ENCODE peak calls at places on chromosomes 5 and 9, in eight cellular contexts. F is transverse colon, W is HepG2, O is ovary, D is tibial nerve, J is A549, U is K562, P is suprapubic skin. Z is an unnamed sample.

GRCh38 chr9:69615880-69616279 is 56.3 kb downstream of the APBA1 start:
- DNase-seq in J (no peak), U (no peak), F (no peak), W (no peak), P (no peak), O (no peak), D (no peak), Z (no peak)

GRCh38 chr5:82356808-82357671 is 78.9 kb upstream of the RPS23 start:
- DNase-seq in U (peak), D (peak), F (peak), J (peak), W (peak), O (peak), P (peak), Z (peak)

GRCh38 chr5:7679663-7680062 is 171.3 kb downstream of the CFAP90 start:
- DNase-seq in U (no peak), D (no peak), F (no peak), J (no peak), W (no peak), O (no peak), P (no peak), Z (no peak)

GRCh38 chr5:87924451-87924850 is 344.2 kb downstream of the TMEM161B start:
- DNase-seq in P (no peak), D (no peak), J (peak), F (no peak), O (no peak), W (peak), U (no peak), Z (no peak)

GRCh38 chr5:40716000-40716399 is 36.3 kb downstream of the PTGER4 start:
- DNase-seq in W (no peak), O (no peak), F (no peak), P (no peak), U (no peak), J (peak), D (no peak), Z (no peak)

GRCh38 chr9:77194423-77194822 is 17.1 kb downstream of the VPS13A start:
- DNase-seq in D (no peak), U (no peak), W (no peak), P (no peak), F (no peak), J (no peak), O (no peak), Z (no peak)

GRCh38 chr9:36623280-36623679 is 50.6 kb downstream of the MELK start:
- DNase-seq in U (no peak), O (no peak), D (no peak), F (no peak), W (no peak), P (no peak), J (no peak), Z (no peak)

GRCh38 chr5:102811962-102812361 is 56.9 kb downstream of the PAM start:
- DNase-seq in U (no peak), W (no peak), F (no peak), J (peak), P (no peak), D (no peak), O (no peak), Z (no peak)

GRCh38 chr9:88691811-88692210 is 156.8 kb downstream of the NXNL2 start:
- DNase-seq in D (no peak), W (no peak), F (no peak), P (no peak), O (no peak), J (no peak), U (no peak), Z (no peak)

GRCh38 chr9:137054932-137055384 is 1.1 kb upstream of the ENTPD2 start:
- DNase-seq in J (no peak), O (no peak), W (peak), D (no peak), U (no peak), P (no peak), F (no peak), Z (no peak)

GRCh38 chr9:137056739-137057407 is 3.0 kb upstream of the ENTPD2 start:
- DNase-seq in P (no peak), J (peak), W (peak), D (no peak), U (no peak), O (no peak), F (peak), Z (no peak)

GRCh38 chr9:137053944-137054931 is at the start of gene ENTPD2:
- DNase-seq in P (no peak), U (peak), O (no peak), D (no peak), F (peak), J (no peak), W (peak), Z (no peak)

GRCh38 chr9:137057545-137057944 is 3.7 kb upstream of the ENTPD2 start:
- DNase-seq in U (no peak), J (no peak), D (no peak), W (no peak), P (no peak), F (no peak), O (no peak), Z (no peak)

DNA sequence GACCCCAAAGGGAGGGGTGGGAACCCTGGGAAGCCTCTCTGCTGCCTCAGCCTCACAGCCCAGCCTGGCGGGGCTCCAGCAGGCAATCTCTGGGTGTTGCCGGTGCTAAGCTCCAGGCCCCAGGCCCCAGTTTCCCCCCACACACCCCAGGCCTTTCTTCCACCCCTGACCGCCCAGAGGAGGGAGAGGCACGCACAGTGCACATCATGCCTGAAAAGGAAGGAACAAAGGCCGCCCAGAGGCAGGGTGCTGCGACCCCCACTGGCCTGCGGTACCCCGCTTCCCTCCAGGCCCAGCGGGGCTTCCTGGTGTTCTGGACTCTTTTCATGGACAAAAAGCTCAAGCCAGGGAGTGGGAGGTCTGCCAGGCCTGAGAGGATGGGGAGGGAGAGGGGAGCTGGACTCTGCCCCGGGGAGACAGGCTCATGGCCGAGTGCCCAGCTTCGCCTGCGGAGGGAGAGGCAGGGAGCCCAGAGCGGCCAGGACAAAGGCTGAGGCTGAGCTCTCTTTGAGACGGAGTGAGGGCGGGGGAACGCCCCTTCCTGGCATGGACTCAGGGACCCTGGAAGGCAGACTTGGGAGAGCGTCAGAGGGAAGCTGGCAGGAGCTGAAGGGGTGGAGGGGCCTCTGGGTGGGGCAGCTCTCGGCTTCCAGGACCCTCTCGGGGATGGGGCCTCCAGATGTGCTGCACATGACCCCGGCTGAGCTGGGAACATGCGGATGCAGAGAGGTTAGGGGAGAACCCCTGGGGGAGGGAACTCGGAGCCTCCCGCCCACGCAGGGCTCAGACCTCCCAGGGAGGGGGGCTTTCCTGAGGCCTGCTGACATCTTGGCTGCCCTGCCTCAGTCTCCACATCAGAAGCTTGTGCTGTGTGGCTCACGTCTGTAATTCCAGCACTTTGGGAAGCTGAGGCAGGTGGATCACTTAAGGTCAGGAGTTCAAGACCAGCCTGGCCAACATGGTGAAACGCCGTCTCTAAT is 1.8 kb upstream of the ENTPD2 start:
- DNase-seq in F (peak), J (peak), P (no peak), D (peak), U (no peak), O (peak), W (peak), Z (peak)
- TF ChIP-seq EP300 in F (no peak), J (no peak), P (no peak), D (peak), U (no peak), O (no peak), W (no peak), Z (no peak)

GRCh38 chr5:125785407-125785806 is 637.8 kb upstream of the GRAMD2B start:
- DNase-seq in D (no peak), W (no peak), O (no peak), F (no peak), J (no peak), P (no peak), U (no peak), Z (no peak)

GRCh38 chr5:125786021-125786420 is 637.2 kb upstream of the GRAMD2B start:
- DNase-seq in W (no peak), J (no peak), F (no peak), P (no peak), D (no peak), O (no peak), U (no peak), Z (no peak)
- TF ChIP-seq EP300 in W (no peak), J (no peak), F (no peak), P (no peak), D (no peak), O (no peak), U (no peak), Z (no peak)

DNA sequence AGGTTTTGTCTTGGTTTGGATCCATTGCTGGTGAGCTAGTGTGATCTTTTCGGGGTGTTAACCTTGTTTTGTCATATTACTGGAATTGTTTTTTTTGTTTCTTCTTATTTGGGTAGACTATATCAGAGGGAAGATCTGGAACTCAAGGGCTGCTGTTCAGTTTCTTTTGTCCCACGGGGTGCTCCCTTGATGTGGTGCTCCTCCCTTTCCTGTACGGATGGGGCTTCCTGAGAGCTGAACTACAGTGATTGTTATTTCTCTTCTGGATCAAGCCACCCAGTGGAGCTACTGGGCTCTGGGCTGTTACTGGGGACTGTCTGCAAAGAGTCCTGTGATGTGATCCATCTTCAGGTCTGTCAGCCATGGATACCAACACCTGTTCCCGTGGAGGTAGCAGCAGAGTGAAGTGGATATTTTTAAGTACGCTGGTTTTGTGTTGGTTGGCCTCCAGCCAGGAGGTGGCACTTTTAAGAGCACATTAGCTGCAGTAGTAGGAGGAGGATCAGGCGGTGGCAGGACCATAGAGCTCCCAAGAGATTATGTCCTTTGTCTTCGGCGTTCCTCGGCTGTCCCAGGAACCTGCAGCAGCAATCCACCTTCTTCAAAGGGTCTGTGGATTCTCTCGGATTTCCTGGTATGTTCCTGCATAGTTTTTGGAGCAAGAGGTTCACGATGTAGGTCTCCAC is 27.2 kb downstream of the SCAMP1 start:
- DNase-seq in U (no peak), W (no peak), D (no peak), F (no peak), O (no peak), J (no peak), P (no peak), Z (no peak)
- TF ChIP-seq EP300 in U (no peak), W (no peak), D (no peak), F (no peak), O (no peak), J (no peak), P (no peak), Z (no peak)

GRCh38 chr5:135553688-135554462 is 18.1 kb upstream of the NEUROG1 start:
- DNase-seq in J (peak), O (no peak), W (peak), D (no peak), U (peak), P (no peak), F (peak), Z (no peak)
- TF ChIP-seq EP300 in J (no peak), O (no peak), W (no peak), D (no peak), U (no peak), P (no peak), F (no peak), Z (no peak)

GRCh38 chr5:173753307-173754168 is 134.6 kb upstream of the CPEB4 start:
- DNase-seq in P (no peak), O (no peak), W (peak), D (no peak), F (no peak), U (peak), J (no peak), Z (no peak)
- TF ChIP-seq EP300 in P (no peak), O (no peak), W (no peak), D (no peak), F (no peak), U (no peak), J (no peak), Z (no peak)

DNA sequence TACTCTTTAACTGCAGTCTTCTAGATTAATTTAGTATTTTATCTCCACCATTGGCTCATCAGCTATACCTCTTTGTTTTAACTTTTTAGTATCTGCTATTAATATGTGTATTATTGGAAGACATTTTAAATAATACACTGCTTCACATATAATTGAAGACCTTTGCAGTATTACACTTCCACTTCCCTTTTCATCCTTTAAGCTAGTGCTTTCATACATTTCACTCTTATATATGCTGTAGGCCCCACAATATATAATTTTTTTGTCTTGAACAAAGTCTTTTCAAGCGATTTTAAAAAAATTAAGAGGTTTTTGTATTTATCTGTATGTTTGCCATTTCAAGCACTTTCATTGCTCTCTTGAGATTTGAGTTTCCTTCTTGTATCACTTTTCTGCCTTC is 8.6 kb upstream of the LPCAT1 start:
- DNase-seq in F (no peak), P (no peak), U (no peak), O (no peak), D (no peak), J (no peak), W (no peak), Z (no peak)
- TF ChIP-seq EP300 in F (no peak), P (no peak), U (no peak), O (no peak), D (no peak), J (no peak), W (no peak), Z (no peak)

GRCh38 chr5:33933723-33934544 is 2.3 kb upstream of the RXFP3 start:
- DNase-seq in D (no peak), U (no peak), F (no peak), W (no peak), J (no peak), P (no peak), O (no peak), Z (no peak)
- TF ChIP-seq EP300 in D (no peak), U (no peak), F (no peak), W (no peak), J (no peak), P (no peak), O (no peak), Z (no peak)

GRCh38 chr9:20441166-20441565 is 181.1 kb downstream of the MLLT3 start:
- DNase-seq in D (no peak), O (no peak), W (no peak), P (no peak), F (no peak), J (no peak), U (no peak), Z (no peak)
- TF ChIP-seq EP300 in D (no peak), O (no peak), W (no peak), P (no peak), F (no peak), J (no peak), U (no peak), Z (no peak)

GRCh38 chr5:54383941-54384340 is 71.6 kb upstream of the HSPB3 start:
- DNase-seq in F (no peak), U (no peak), O (no peak), W (no peak), D (no peak), P (no peak), J (no peak), Z (no peak)
- TF ChIP-seq EP300 in F (no peak), U (no peak), O (no peak), W (no peak), D (no peak), P (no peak), J (no peak), Z (no peak)

GRCh38 chr5:93017854-93018253 is 563.2 kb downstream of the NR2F1-AS1 start:
- DNase-seq in U (no peak), D (no peak), J (peak), W (no peak), O (no peak), P (no peak), F (no peak), Z (no peak)
- TF ChIP-seq EP300 in U (no peak), D (no peak), J (no peak), W (no peak), O (no peak), P (no peak), F (no peak), Z (no peak)

Z was measured in sigmoid colon.